ENCODE peak calls at places on chromosomes 4 and X, in four cellular contexts. K, I, B and M are unnamed samples. For H3K4me1, the result is how much of the 10 kb centered on the place peaks cover.

GRCh38 chr4:3424522-3425095 is 17.2 kb upstream of the HGFAC start:
- DNase-seq in K (no peak), B (no peak), I (no peak), M (no peak)

GRCh38 chr4:54093609-54094240 is 6.2 kb upstream of the GSX2 start:
- DNase-seq in K (no peak), B (no peak), I (no peak), M (no peak)

GRCh38 chr4:36255575-36255974 is 11.3 kb upstream of the ARAP2 start:
- DNase-seq in I (no peak), K (no peak), B (no peak), M (no peak)

GRCh38 chr4:139740531-139741041 is 75.0 kb downstream of the MGST2 start:
- DNase-seq in B (peak), I (peak), K (peak), M (no peak)

GRCh38 chr4:106358899-106359298 is 9.7 kb downstream of the GIMD1 start:
- DNase-seq in K (no peak), B (no peak), I (no peak), M (no peak)

GRCh38 chr4:168475745-168476144 is 4.5 kb downstream of the DDX60L start:
- DNase-seq in I (no peak), K (peak), B (no peak), M (no peak)

GRCh38 chr4:89248879-89249281 is 58.7 kb downstream of the GPRIN3 start:
- DNase-seq in I (no peak), K (no peak), B (peak), M (no peak)

GRCh38 chr4:88752754-88753153 is 55.1 kb upstream of the NAP1L5 start:
- DNase-seq in K (no peak), B (no peak), I (peak), M (no peak)

GRCh38 chr4:7831330-7831729 is 108.3 kb downstream of the AFAP1 start:
- DNase-seq in I (no peak), B (no peak), K (no peak), M (no peak)

GRCh38 chrX:131746491-131746968 is 202.7 kb downstream of the OR13H1 start:
- DNase-seq in B (peak), I (peak), K (peak), M (peak)

GRCh38 chrX:97039363-97040029 is 155.8 kb downstream of the RPA4 start:
- DNase-seq in K (no peak), B (no peak), I (no peak), M (no peak)

GRCh38 chrX:123962006-123962485 is 540 bp downstream of the STAG2 start:
- DNase-seq in I (no peak), K (no peak), B (no peak), M (no peak)

GRCh38 chrX:135605906-135606305 is 85.4 kb downstream of the INTS6L start:
- DNase-seq in B (no peak), I (no peak), K (no peak), M (no peak)

GRCh38 chr4:24693636-24694035 is 101.7 kb upstream of the SOD3 start:
- DNase-seq in K (no peak), I (no peak), B (no peak), M (no peak)

GRCh38 chr4:80184791-80185756 is 12.2 kb upstream of the PRDM8 start:
- DNase-seq in B (no peak), K (no peak), I (no peak), M (no peak)

GRCh38 chr4:22932326-22932725 is 239.6 kb downstream of the GBA3 start:
- DNase-seq in K (no peak), B (no peak), I (no peak), M (no peak)

GRCh38 chr4:16591867-16592266 is 306.6 kb downstream of the LDB2 start:
- DNase-seq in K (no peak), I (no peak), B (no peak), M (no peak)

GRCh38 chrX:102560423-102561068 is 38.8 kb upstream of the ARMCX5 start:
- DNase-seq in B (no peak), K (no peak), I (no peak), M (no peak)

GRCh38 chr4:140003851-140004579 is 150.0 kb downstream of the MAML3 start:
- DNase-seq in I (no peak), K (no peak), B (no peak), M (no peak)

GRCh38 chr4:23235613-23236390 is 543.1 kb downstream of the GBA3 start:
- DNase-seq in I (no peak), B (no peak), K (no peak), M (no peak)

GRCh38 chr4:117983541-117984451 is 50.5 kb upstream of the NDST3 start:
- DNase-seq in I (no peak), K (no peak), B (no peak), M (no peak)

GRCh38 chrX:386239-386767 is 404 bp downstream of the PPP2R3B start:
- DNase-seq in K (no peak), B (no peak), I (no peak), M (no peak)

GRCh38 chrX:101659601-101660063 is at the start of gene ARMCX2:
- DNase-seq in I (no peak), B (peak), K (no peak), M (no peak)

GRCh38 chr4:55637272-55637820 is 1.2 kb upstream of the NMU start:
- DNase-seq in B (no peak), I (no peak), K (no peak), M (no peak)

GRCh38 chrX:129721414-129721813 is 17.4 kb upstream of the XPNPEP2 start:
- DNase-seq in B (no peak), I (no peak), K (no peak), M (no peak)
- H3K4me1 ChIP-seq in B (under half), I (under half), K (under half), M (under half)

GRCh38 chr4:707929-708630 is 2.4 kb downstream of the PCGF3 start:
- DNase-seq in K (no peak), I (peak), B (no peak), M (no peak)
- H3K4me1 ChIP-seq in K (under half), I (under half), B (under half), M (under half)

GRCh38 chr4:38605794-38606586 is 58.0 kb upstream of the KLF3 start:
- DNase-seq in B (no peak), I (no peak), K (peak), M (no peak)

GRCh38 chr4:38603652-38604051 is 60.3 kb upstream of the KLF3 start:
- DNase-seq in I (no peak), B (no peak), K (no peak), M (no peak)

GRCh38 chr4:38609614-38610013 is 54.4 kb upstream of the KLF3 start:
- DNase-seq in K (no peak), B (no peak), I (no peak), M (no peak)

GRCh38 chr4:38605181-38605764 is 58.7 kb upstream of the KLF3 start:
- DNase-seq in B (no peak), K (no peak), I (no peak), M (no peak)

DNA sequence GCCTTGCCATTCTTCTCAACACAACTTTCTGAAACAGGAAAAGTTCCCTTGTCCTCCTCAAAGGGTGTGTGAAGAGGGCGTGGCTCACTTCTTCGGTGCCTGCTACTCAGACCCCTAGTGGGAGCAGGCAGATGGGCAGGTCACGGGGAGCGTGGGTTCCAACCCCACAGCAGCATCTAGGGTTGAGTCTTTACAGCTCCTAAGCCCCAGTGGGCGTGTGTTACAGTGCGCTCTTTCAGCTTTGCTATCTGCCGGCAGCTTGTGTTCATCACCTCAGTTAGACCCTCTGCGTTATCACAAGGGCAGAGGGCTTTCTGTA is 57.5 kb upstream of the KLF3 start:
- DNase-seq in B (no peak), I (no peak), K (no peak), M (no peak)
- H3K4me1 ChIP-seq in B (under half), I (under half), K (under half), M (under half)

GRCh38 chr4:183147191-183147590 is 48.1 kb downstream of the WWC2 start:
- DNase-seq in K (no peak), B (no peak), I (no peak), M (no peak)

GRCh38 chr4:183146478-183146877 is 47.4 kb downstream of the WWC2 start:
- DNase-seq in I (no peak), K (no peak), B (no peak), M (no peak)

GRCh38 chr4:183149968-183150539 is 51.0 kb downstream of the WWC2 start:
- DNase-seq in K (no peak), I (no peak), B (no peak), M (no peak)

GRCh38 chr4:183145773-183146172 is 46.7 kb downstream of the WWC2 start:
- DNase-seq in K (no peak), I (no peak), B (no peak), M (no peak)

GRCh38 chr4:183147983-183148382 is 48.9 kb downstream of the WWC2 start:
- DNase-seq in B (no peak), K (no peak), I (no peak), M (no peak)
- H3K4me1 ChIP-seq in B (under half), K (under half), I (under half), M (under half)

GRCh38 chr4:69823481-69824186 is 36.3 kb downstream of the SULT1E1 start:
- DNase-seq in I (peak), B (no peak), K (peak), M (peak)

GRCh38 chr4:69823048-69823447 is 36.9 kb downstream of the SULT1E1 start:
- DNase-seq in I (no peak), B (no peak), K (no peak), M (no peak)

GRCh38 chr4:69818060-69818639 is 41.8 kb downstream of the SULT1E1 start:
- DNase-seq in K (no peak), B (no peak), I (no peak), M (no peak)

DNA sequence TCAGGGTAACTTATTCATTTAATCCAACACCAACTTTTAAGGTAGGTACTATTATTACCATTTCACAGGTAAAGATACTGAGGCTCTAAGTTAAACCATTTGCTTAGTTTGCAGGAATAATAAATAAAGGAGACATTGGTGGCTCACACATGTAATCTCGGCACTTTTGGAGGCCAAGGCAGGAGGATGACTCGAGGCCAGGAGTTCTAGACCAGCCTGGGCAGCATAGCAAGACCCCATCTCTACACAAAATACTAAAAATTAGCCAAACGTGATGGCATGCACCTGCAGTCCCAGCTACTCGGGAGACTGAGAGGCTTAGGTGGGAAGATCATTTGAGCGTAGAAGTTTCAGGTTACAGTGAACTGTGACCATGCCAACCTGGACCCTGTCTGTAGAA is 37.7 kb downstream of the SULT1E1 start:
- DNase-seq in B (no peak), I (no peak), K (no peak), M (no peak)
- H3K4me1 ChIP-seq in B (under half), I (under half), K (under half), M (under half)